ENCODE peak calls at places on chromosomes 3 and 15, in six cellular contexts. M is fibroblast of lung, N is cardiac muscle cell, D is right cardiac atrium, G is ovary, W is hepatocyte. Q is an unnamed sample.
A peak's percentile ranks its signal among the peaks of the same experiment; 100 is the strongest.

GRCh38 chr3:86793786-86794185 is 197.2 kb downstream of the VGLL3 start:
- DNase-seq in M (peak; percentile 98), N (peak; percentile 28), D (no peak), G (no peak), W (peak; percentile 38), Q (no peak)

GRCh38 chr3:13714251-13714916 is 165.5 kb downstream of the FBLN2 start:
- DNase-seq in M (no peak), N (no peak), D (no peak), G (peak; percentile 1), W (peak; percentile 2), Q (no peak)

GRCh38 chr15:22839046-22839705 is 710 bp downstream of the NIPA2 start:
- DNase-seq in M (no peak), N (no peak), D (no peak), G (no peak), W (no peak), Q (no peak)

GRCh38 chr3:134911611-134912604 is 116.8 kb downstream of the EPHB1 start:
- DNase-seq in M (no peak), N (no peak), D (no peak), G (no peak), W (no peak), Q (no peak)

GRCh38 chr15:52308446-52309153 is 13.0 kb upstream of the MYO5C start:
- DNase-seq in M (no peak), N (no peak), D (no peak), G (no peak), W (no peak), Q (no peak)

GRCh38 chr15:84034831-84035753 is 200.5 kb upstream of the GOLGA6L4 start:
- DNase-seq in M (peak; percentile 71), N (peak; percentile 51), D (no peak), G (no peak), W (peak; percentile 58), Q (no peak)

GRCh38 chr3:105359098-105359762 is 7.5 kb upstream of the ALCAM start:
- DNase-seq in M (peak; percentile 74), N (no peak), D (no peak), G (no peak), W (no peak), Q (no peak)

GRCh38 chr15:61457050-61457733 is 228.1 kb upstream of the RORA start:
- DNase-seq in M (no peak), N (no peak), D (no peak), G (no peak), W (no peak), Q (no peak)

GRCh38 chr3:56302417-56302816 is 165.8 kb downstream of the ERC2 start:
- DNase-seq in M (no peak), N (peak; percentile 46), D (no peak), G (no peak), W (no peak), Q (no peak)

GRCh38 chr3:195899701-195900425 is 8.5 kb downstream of the TNK2 start:
- DNase-seq in M (no peak), N (no peak), D (peak; percentile 5), G (peak; percentile 16), W (peak; percentile 3), Q (no peak)

GRCh38 chr3:25663324-25664065 is 1.2 kb downstream of the TOP2B start:
- DNase-seq in M (peak; percentile 43), N (peak; percentile 54), D (no peak), G (no peak), W (peak; percentile 34), Q (no peak)

GRCh38 chr3:12316721-12317351 is 28.0 kb downstream of the PPARG start:
- DNase-seq in M (no peak), N (no peak), D (no peak), G (no peak), W (peak; percentile 5), Q (no peak)

GRCh38 chr15:98648654-98649537 is 557 bp downstream of the IGF1R start:
- DNase-seq in M (peak; percentile 65), N (peak; percentile 78), D (peak; percentile 63), G (peak; percentile 76), W (peak; percentile 79), Q (no peak)

GRCh38 chr3:50587373-50587772 is 18.1 kb downstream of the HEMK1 start:
- DNase-seq in M (no peak), N (no peak), D (no peak), G (no peak), W (no peak), Q (no peak)

GRCh38 chr15:67143646-67144045 is 78.2 kb downstream of the SMAD3 start:
- DNase-seq in M (no peak), N (no peak), D (no peak), G (no peak), W (no peak), Q (no peak)

GRCh38 chr3:107524214-107525100 is 1.7 kb downstream of the BBX start:
- DNase-seq in M (peak; percentile 52), N (peak; percentile 69), D (peak; percentile 64), G (peak; percentile 69), W (peak; percentile 77), Q (no peak)

GRCh38 chr3:180142472-180142871 is 105.7 kb upstream of the PEX5L start:
- DNase-seq in M (no peak), N (no peak), D (no peak), G (no peak), W (no peak), Q (no peak)

GRCh38 chr3:150076443-150076842 is 105.7 kb upstream of the PFN2 start:
- DNase-seq in M (no peak), N (no peak), D (no peak), G (no peak), W (no peak), Q (no peak)

GRCh38 chr3:15579071-15579470 is 22.3 kb downstream of the HACL1 start:
- DNase-seq in M (no peak), N (no peak), D (no peak), G (no peak), W (no peak), Q (no peak)

GRCh38 chr3:132183811-132184210 is 133.4 kb upstream of the ACP3 start:
- DNase-seq in M (no peak), N (no peak), D (no peak), G (no peak), W (no peak), Q (no peak)

GRCh38 chr15:65962187-65962586 is 92.9 kb downstream of the RAB11A start:
- DNase-seq in M (no peak), N (no peak), D (peak; percentile 24), G (no peak), W (no peak), Q (no peak)

GRCh38 chr3:152258448-152259302 is 10.1 kb upstream of the MBNL1 start:
- DNase-seq in M (peak; percentile 98), N (no peak), D (peak; percentile 49), G (peak; percentile 26), W (peak; percentile 69), Q (peak; percentile 66)
- H3K4me3 ChIP-seq in M (peak overlapping the region; percentile 15), N (no peak overlapping the region), D (no peak overlapping the region), G (no peak overlapping the region), W (no peak overlapping the region), Q (peak overlapping the region; percentile 46)

GRCh38 chr15:62498711-62499110 is 333.6 kb upstream of the C2CD4B start:
- DNase-seq in M (no peak), N (no peak), D (no peak), G (no peak), W (no peak), Q (no peak)

GRCh38 chr15:62497356-62497755 is 332.3 kb upstream of the C2CD4B start:
- DNase-seq in M (no peak), N (no peak), D (no peak), G (no peak), W (no peak), Q (no peak)

GRCh38 chr15:62494144-62494543 is 329.1 kb upstream of the C2CD4B start:
- DNase-seq in M (no peak), N (no peak), D (no peak), G (no peak), W (no peak), Q (no peak)

GRCh38 chr15:62492900-62493299 is 327.8 kb upstream of the C2CD4B start:
- DNase-seq in M (no peak), N (no peak), D (peak; percentile 45), G (no peak), W (no peak), Q (no peak)

DNA sequence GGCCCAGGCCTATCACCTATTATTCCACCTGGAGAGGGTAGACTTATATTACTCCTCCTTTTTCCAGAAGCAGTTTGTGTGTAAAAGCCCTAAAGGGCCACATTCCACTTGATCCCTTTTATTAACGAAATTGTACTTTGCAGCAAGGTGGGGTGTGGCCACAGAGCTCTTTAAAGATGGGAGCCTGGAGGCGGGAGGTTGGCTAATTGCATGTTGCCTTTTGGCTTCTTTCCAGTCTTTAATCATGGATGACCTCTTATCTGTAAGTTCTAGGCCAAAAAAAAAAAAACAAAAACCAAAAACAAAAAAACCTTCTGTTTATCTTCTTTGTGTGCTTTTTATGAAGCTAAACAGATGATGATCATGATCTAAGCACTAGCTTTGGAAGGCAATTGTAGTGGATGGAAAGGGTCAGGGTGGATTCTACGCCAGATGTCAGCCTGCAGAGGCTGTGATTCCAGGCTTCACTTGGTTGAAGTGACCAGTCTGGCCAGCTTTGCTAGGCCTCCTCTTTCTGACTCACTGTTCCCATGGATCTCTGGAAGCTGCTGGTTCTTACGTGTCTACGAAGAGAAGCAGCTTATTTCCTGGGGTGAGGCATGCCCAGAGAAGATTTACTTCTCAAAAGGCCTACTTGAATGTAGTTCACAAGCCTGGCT is 330.7 kb upstream of the C2CD4B start:
- DNase-seq in M (peak; percentile 83), N (no peak), D (peak; percentile 66), G (no peak), W (peak; percentile 68), Q (peak; percentile 28)
- H3K27ac ChIP-seq in M (peak overlapping the region; percentile 78), N (peak overlapping the region; percentile 80), D (peak overlapping the region; percentile 4), G (no peak overlapping the region), W (peak overlapping the region; percentile 18), Q (peak overlapping the region; percentile 75)

GRCh38 chr3:58584690-58585004 is 7.5 kb upstream of the FAM107A start:
- DNase-seq in M (peak; percentile 39), N (no peak), D (no peak), G (no peak), W (no peak), Q (no peak)
- H3K4me3 ChIP-seq in M (peak overlapping the region; percentile 69), N (no peak overlapping the region), D (peak overlapping the region; percentile 77), G (peak overlapping the region; percentile 44), W (peak overlapping the region; percentile 39), Q (peak overlapping the region; percentile 75)

GRCh38 chr15:73081321-73081958 is 29.2 kb downstream of the NEO1 start:
- DNase-seq in M (peak; percentile 85), N (peak; percentile 59), D (no peak), G (no peak), W (peak; percentile 69), Q (no peak)

GRCh38 chr15:73078722-73079121 is 26.5 kb downstream of the NEO1 start:
- DNase-seq in M (peak; percentile 80), N (no peak), D (no peak), G (no peak), W (peak; percentile 16), Q (no peak)

GRCh38 chr15:73078291-73078690 is 26.0 kb downstream of the NEO1 start:
- DNase-seq in M (no peak), N (no peak), D (no peak), G (no peak), W (no peak), Q (no peak)

GRCh38 chr15:73082719-73083275 is 30.5 kb downstream of the NEO1 start:
- DNase-seq in M (no peak), N (peak; percentile 19), D (no peak), G (no peak), W (peak; percentile 5), Q (no peak)

GRCh38 chr15:73079570-73079969 is 27.3 kb downstream of the NEO1 start:
- DNase-seq in M (no peak), N (no peak), D (no peak), G (no peak), W (no peak), Q (no peak)
- H3K27ac ChIP-seq in M (no peak overlapping the region), N (no peak overlapping the region), D (no peak overlapping the region), G (no peak overlapping the region), W (no peak overlapping the region), Q (no peak overlapping the region)

GRCh38 chr3:124784686-124785382 is 54.6 kb downstream of the UMPS start:
- DNase-seq in M (no peak), N (no peak), D (no peak), G (no peak), W (no peak), Q (peak; percentile 36)
- H3K4me3 ChIP-seq in M (no peak overlapping the region), N (no peak overlapping the region), D (no peak overlapping the region), G (no peak overlapping the region), W (no peak overlapping the region), Q (no peak overlapping the region)